ENCODE peak calls at places on chromosomes 4 and X, in four cellular contexts. E is HCT116, H is iPS DF 6.9, X is body of pancreas. R is an unnamed sample.

GRCh38 chr4:181946902-181947301 is 296.3 kb upstream of the TENM3 start:
- DNase-seq in E (no peak), H (no peak), X (no peak), R (no peak)

GRCh38 chr4:21806991-21807390 is 141.6 kb downstream of the KCNIP4 start:
- DNase-seq in E (no peak), H (no peak), X (no peak), R (no peak)

GRCh38 chrX:72663737-72664136 is 50.4 kb downstream of the PHKA1 start:
- DNase-seq in E (no peak), H (no peak), X (no peak), R (no peak)

GRCh38 chrX:69323786-69324720 is 158.8 kb upstream of the PJA1 start:
- DNase-seq in E (no peak), H (no peak), X (no peak), R (no peak)

GRCh38 chr4:11704136-11704535 is 275.4 kb upstream of the HS3ST1 start:
- DNase-seq in E (no peak), H (no peak), X (no peak), R (no peak)

GRCh38 chr4:186852078-186852420 is 128.4 kb upstream of the FAT1 start:
- DNase-seq in E (no peak), H (no peak), X (no peak), R (no peak)

GRCh38 chr4:59973496-59973895 is 1226.6 kb upstream of the ADGRL3 start:
- DNase-seq in E (no peak), H (no peak), X (no peak), R (no peak)

GRCh38 chrX:2596050-2596449 is 95.0 kb upstream of the CD99 start:
- DNase-seq in E (no peak), H (no peak), X (no peak), R (no peak)

GRCh38 chr4:57575465-57575864 is 465.3 kb upstream of the IGFBP7 start:
- DNase-seq in E (no peak), H (no peak), X (no peak), R (no peak)

GRCh38 chr4:148415500-148415899 is 26.7 kb downstream of the NR3C2 start:
- DNase-seq in E (peak; percentile 3), H (no peak), X (no peak), R (no peak)

GRCh38 chr4:83075696-83076095 is 38.8 kb downstream of the PLAC8 start:
- DNase-seq in E (no peak), H (no peak), X (no peak), R (no peak)

GRCh38 chrX:133297284-133297683 is 79.1 kb upstream of the TFDP3 start:
- DNase-seq in E (no peak), H (no peak), X (no peak), R (no peak)

GRCh38 chrX:31459361-31459760 is 387.5 kb upstream of the FTHL17 start:
- DNase-seq in E (no peak), H (no peak), X (no peak), R (no peak)

GRCh38 chr4:81875962-81876650 is 404.4 kb upstream of the RASGEF1B start:
- DNase-seq in E (no peak), H (no peak), X (no peak), R (no peak)

GRCh38 chr4:125191252-125191651 is 123.5 kb upstream of the FAT4 start:
- DNase-seq in E (no peak), H (no peak), X (no peak), R (no peak)

GRCh38 chr4:40599431-40599830 is 30.2 kb downstream of the RBM47 start:
- DNase-seq in E (no peak), H (no peak), X (no peak), R (no peak)

GRCh38 chr4:2256156-2256731 is 5.7 kb downstream of the MXD4 start:
- DNase-seq in E (no peak), H (no peak), X (peak; percentile 27), R (peak; percentile 77)

GRCh38 chr4:152523731-152524130 is 12.2 kb downstream of the FBXW7 start:
- DNase-seq in E (no peak), H (no peak), X (no peak), R (no peak)

GRCh38 chrX:1507511-1508463 is 29.2 kb downstream of the P2RY8 start:
- DNase-seq in E (no peak), H (no peak), X (peak; percentile 33), R (peak; percentile 73)

GRCh38 chr4:6272863-6273660 is 3.4 kb downstream of the WFS1 start:
- DNase-seq in E (no peak), H (no peak), X (no peak), R (no peak)

GRCh38 chr4:3823496-3824341 is 57.5 kb downstream of the ADRA2C start:
- DNase-seq in E (no peak), H (no peak), X (no peak), R (no peak)

GRCh38 chr4:17491196-17491595 is 20.7 kb downstream of the QDPR start:
- DNase-seq in E (no peak), H (no peak), X (no peak), R (no peak)

GRCh38 chr4:2482693-2483092 is 13.8 kb downstream of the RNF4 start:
- DNase-seq in E (no peak), H (no peak), X (peak; percentile 69), R (peak; percentile 51)

GRCh38 chrX:254630-255215 is 26.5 kb upstream of the PLCXD1 start:
- DNase-seq in E (no peak), H (no peak), X (no peak), R (peak; percentile 74)

GRCh38 chr4:147969573-147969972 is 237.7 kb downstream of the ARHGAP10 start:
- DNase-seq in E (no peak), H (no peak), X (no peak), R (no peak)

GRCh38 chr4:7761720-7762119 is 177.9 kb downstream of the AFAP1 start:
- DNase-seq in E (peak; percentile 32), H (peak; percentile 48), X (peak; percentile 63), R (peak; percentile 86)

GRCh38 chr4:2341261-2341841 is 77.1 kb downstream of the ZFYVE28 start:
- DNase-seq in E (no peak), H (no peak), X (no peak), R (peak; percentile 36)

GRCh38 chrX:100353326-100353725 is 56.7 kb downstream of the PCDH19 start:
- DNase-seq in E (no peak), H (no peak), X (no peak), R (no peak)

GRCh38 chrX:45788941-45789348 is 588.3 kb upstream of the DIPK2B start:
- DNase-seq in E (no peak), H (no peak), X (no peak), R (peak; percentile 78)

GRCh38 chr4:143773998-143774898 is 73.8 kb upstream of the FREM3 start:
- DNase-seq in E (peak; percentile 58), H (peak; percentile 47), X (peak; percentile 24), R (no peak)

DNA sequence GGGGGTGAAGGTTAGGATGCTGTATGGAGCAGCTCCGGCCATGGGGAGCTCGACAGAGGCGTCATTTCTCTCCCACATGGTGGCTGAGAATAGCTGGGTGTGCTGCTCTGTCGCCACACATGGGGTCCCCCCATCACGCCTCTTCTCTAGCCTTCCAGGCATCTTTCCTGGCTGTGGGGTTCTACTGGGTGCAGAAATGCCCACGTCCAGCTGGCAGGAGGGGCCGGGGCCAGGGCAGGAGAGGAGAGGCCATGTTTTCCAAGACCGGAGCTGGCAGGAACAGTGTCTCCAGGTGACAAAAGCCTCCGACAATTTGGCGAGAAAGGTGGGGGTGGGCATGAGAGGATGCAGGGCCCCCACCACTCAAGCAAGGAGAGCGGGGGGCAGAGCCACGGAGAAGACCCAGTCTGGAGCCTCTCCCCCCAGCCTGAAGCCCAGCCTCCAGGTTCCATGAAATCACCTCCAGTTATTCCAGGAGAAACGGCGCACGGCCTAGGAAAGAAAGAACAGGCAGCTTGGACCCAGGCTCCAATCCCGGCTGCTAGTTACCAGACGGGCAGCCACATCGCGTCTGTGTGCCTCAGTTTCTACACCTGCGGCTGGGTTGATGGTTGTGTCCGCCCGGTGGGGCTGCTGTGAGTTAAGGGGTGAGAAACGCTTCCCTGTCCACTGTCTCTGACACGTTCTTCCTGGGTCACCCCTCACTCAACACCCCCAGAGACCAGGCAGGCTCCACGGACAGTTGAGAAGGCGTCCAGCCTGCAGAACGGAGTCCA is 27.4 kb upstream of the SPON2 start:
- DNase-seq in E (no peak), H (no peak), X (peak; percentile 1), R (peak; percentile 35)
- H3K4me3 ChIP-seq in E (no peak overlapping the region), H (no peak overlapping the region), X (no peak overlapping the region), R (no peak overlapping the region)

GRCh38 chr4:44150091-44150576 is 298.5 kb downstream of the KCTD8 start:
- DNase-seq in E (no peak), H (no peak), X (no peak), R (no peak)
- H3K27ac ChIP-seq in E (no peak overlapping the region), H (no peak overlapping the region), X (no peak overlapping the region), R (no peak overlapping the region)

DNA sequence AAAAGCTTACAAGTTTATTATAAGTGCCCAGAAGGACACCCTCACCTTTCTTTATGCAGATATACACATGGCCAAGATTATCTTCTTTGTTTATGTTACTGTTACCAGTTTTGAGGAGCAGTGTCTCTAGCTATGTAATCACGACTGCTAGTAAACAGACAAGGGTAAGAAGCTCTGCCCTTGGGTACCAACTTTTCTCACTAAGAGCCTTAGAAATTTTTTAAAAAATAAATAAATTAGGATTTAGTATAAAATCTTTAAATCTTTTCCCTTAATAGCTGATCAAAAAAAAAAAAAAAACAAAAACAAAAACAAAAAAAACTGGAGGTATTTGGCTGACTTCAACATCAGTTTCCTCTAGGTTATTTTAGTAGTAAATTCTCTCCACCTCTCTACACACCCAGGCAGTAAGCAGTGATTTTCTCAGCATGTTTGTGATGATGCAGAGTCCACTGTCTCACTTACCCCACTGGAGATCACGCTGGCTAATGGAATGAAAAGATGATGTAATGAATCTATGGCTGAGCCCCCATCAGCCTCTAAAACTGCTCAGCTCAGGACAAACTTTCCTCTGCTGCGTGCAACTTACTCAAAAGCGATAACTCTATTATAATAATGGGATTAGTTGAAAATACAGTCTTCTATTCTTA is 125.9 kb downstream of the FRYL start:
- DNase-seq in E (no peak), H (no peak), X (no peak), R (no peak)
- H3K4me3 ChIP-seq in E (no peak overlapping the region), H (no peak overlapping the region), X (no peak overlapping the region), R (peak overlapping the region; percentile 64)

GRCh38 chr4:169645627-169646026 is 25.2 kb downstream of the CLCN3 start:
- DNase-seq in E (no peak), H (no peak), X (no peak), R (no peak)
- H3K27ac ChIP-seq in E (no peak overlapping the region), H (no peak overlapping the region), X (no peak overlapping the region), R (no peak overlapping the region)

DNA sequence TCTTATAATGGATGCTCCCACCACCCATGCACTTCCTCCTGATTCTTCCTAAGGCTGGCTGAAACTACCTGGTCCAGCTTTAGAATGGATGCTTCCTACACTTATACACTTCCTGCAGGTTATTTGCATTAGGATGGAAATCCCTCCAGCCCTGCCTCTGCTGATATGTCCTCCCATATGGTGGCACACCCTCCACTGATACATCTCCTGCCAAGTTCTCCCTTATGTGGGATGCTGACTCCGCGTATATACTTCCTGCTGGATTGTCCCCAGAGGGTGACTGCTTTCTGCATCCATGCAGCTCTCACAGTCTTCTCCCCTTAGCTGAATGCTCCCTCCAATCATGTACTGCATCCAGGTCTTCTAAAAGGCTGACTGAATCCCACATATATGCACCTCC is 254.6 kb upstream of the FAM47C start:
- DNase-seq in E (no peak), H (no peak), X (no peak), R (no peak)
- H3K4me3 ChIP-seq in E (no peak overlapping the region), H (no peak overlapping the region), X (no peak overlapping the region), R (no peak overlapping the region)

GRCh38 chrX:9670136-9670905 is 95.3 kb downstream of the GPR143 start:
- DNase-seq in E (no peak), H (no peak), X (no peak), R (no peak)
- H3K27ac ChIP-seq in E (no peak overlapping the region), H (no peak overlapping the region), X (no peak overlapping the region), R (peak overlapping the region; percentile 14)

R was measured in aorta.